ENCODE peak calls at places on chromosome X, in seven cellular contexts. T is HEK293T, A is HCT116, I is HepG2, D is K562, N is H1, E is GM12878. L is an unnamed sample.

GRCh38 chrX:35919536-35920309 is at the start of gene CFAP47:
- DNase-seq in T (peak), A (no peak), I (no peak), D (no peak), N (peak), E (no peak), L (peak)

GRCh38 chrX:39204945-39205344 is 403.7 kb downstream of the MID1IP1 start:
- DNase-seq in T (no peak), A (no peak), I (no peak), D (no peak), N (no peak), E (no peak), L (no peak)

GRCh38 chrX:1592128-1592862 is 891 bp downstream of the AKAP17A start:
- DNase-seq in T (no peak), A (no peak), I (peak), D (peak), N (peak), E (no peak), L (peak)

GRCh38 chrX:9342581-9343051 is 122.2 kb upstream of the TBL1X start:
- DNase-seq in T (peak), A (peak), I (peak), D (peak), N (peak), E (no peak), L (peak)

GRCh38 chrX:147476008-147476407 is 435.7 kb upstream of the FMR1 start:
- DNase-seq in T (peak), A (no peak), I (peak), D (peak), N (no peak), E (no peak), L (no peak)

GRCh38 chrX:21770631-21771321 is 12.9 kb upstream of the SMPX start:
- DNase-seq in T (no peak), A (peak), I (peak), D (no peak), N (peak), E (no peak), L (peak)

GRCh38 chrX:13721371-13721770 is 13.0 kb downstream of the TRAPPC2 start:
- DNase-seq in T (no peak), A (no peak), I (no peak), D (no peak), N (no peak), E (no peak), L (no peak)

GRCh38 chrX:57134702-57135101 is 2.5 kb downstream of the SPIN2A start:
- DNase-seq in T (no peak), A (no peak), I (no peak), D (no peak), N (no peak), E (no peak), L (no peak)

GRCh38 chrX:154724999-154725756 is 25.7 kb downstream of the GAB3 start:
- DNase-seq in T (no peak), A (no peak), I (no peak), D (no peak), N (no peak), E (no peak), L (no peak)

DNA sequence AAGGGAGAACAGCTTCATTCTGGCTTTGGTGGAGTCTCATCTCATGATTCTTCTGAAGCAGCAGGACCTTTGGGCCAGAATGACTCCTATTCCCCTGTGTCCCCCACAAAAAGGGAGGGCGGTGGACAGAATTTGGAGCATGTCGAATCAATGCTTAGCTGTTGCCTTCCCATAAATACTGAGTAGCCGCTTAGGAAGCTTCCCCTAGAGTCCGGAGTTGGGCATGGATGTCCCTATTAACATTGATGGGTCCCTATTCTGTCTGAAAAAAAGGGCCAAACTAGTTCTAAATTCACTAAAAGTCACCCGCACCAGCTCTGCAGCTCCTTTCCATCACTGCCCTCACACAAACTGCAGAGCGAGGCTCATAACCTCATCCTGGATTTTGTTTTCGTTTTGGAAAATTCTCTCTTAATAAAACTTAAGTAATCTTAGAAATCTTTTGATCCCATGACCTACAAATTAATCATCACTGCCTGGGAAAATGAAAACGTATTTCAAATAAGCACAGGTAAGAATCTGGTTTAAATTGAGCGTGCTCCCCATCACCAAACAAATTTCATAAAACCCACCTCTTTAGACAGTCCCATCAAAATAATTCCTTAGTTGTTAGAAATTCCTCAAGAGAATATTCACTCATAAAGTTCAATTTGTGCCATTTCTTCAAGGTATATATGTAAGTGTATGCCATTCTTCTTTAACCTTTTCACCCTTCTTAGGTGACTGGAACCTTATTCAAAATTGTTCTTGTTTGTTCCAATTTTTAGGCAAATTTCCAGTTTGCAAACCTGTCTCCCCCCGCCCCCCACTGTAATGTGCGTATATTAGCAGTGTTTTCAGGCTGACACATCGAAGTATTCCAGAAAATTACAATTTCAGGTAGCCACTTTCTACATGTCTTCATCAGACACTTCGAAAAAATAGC is 53.3 kb upstream of the NKAP start:
- DNase-seq in T (no peak), A (no peak), I (no peak), D (no peak), N (no peak), E (no peak), L (no peak)
- TF ChIP-seq SP1 in T (no peak), A (no peak), I (no peak), D (no peak), N (no peak), E (no peak), L (no peak)

GRCh38 chrX:18992829-18993228 is 8.9 kb upstream of the PHKA2 start:
- DNase-seq in T (no peak), A (no peak), I (no peak), D (no peak), N (no peak), E (no peak), L (no peak)
- TF ChIP-seq SP1 in T (no peak), A (no peak), I (no peak), D (no peak), N (no peak), E (no peak), L (no peak)

GRCh38 chrX:45508459-45508858 is 307.8 kb upstream of the DIPK2B start:
- DNase-seq in T (no peak), A (no peak), I (no peak), D (no peak), N (no peak), E (no peak), L (no peak)
- TF ChIP-seq SP1 in T (no peak), A (no peak), I (no peak), D (no peak), N (no peak), E (no peak), L (no peak)

GRCh38 chrX:140701480-140701879 is 8.1 kb upstream of the LINC00632 start:
- DNase-seq in T (peak), A (no peak), I (no peak), D (no peak), N (no peak), E (no peak), L (no peak)

GRCh38 chrX:140697618-140698017 is 11.9 kb upstream of the LINC00632 start:
- DNase-seq in T (no peak), A (no peak), I (no peak), D (no peak), N (no peak), E (no peak), L (no peak)
- TF ChIP-seq SP1 in T (no peak), A (no peak), I (no peak), D (no peak), N (no peak), E (no peak), L (no peak)

GRCh38 chrX:110182362-110182761 is 135.5 kb downstream of the AMMECR1 start:
- DNase-seq in T (no peak), A (no peak), I (no peak), D (no peak), N (no peak), E (no peak), L (no peak)

GRCh38 chrX:110180928-110181310 is 137.0 kb downstream of the AMMECR1 start:
- DNase-seq in T (no peak), A (peak), I (no peak), D (no peak), N (no peak), E (no peak), L (no peak)

GRCh38 chrX:110181459-110182137 is 136.3 kb downstream of the AMMECR1 start:
- DNase-seq in T (no peak), A (no peak), I (no peak), D (no peak), N (no peak), E (no peak), L (no peak)

GRCh38 chrX:110178179-110178865 is 139.6 kb downstream of the AMMECR1 start:
- DNase-seq in T (no peak), A (no peak), I (no peak), D (peak), N (no peak), E (no peak), L (no peak)

DNA sequence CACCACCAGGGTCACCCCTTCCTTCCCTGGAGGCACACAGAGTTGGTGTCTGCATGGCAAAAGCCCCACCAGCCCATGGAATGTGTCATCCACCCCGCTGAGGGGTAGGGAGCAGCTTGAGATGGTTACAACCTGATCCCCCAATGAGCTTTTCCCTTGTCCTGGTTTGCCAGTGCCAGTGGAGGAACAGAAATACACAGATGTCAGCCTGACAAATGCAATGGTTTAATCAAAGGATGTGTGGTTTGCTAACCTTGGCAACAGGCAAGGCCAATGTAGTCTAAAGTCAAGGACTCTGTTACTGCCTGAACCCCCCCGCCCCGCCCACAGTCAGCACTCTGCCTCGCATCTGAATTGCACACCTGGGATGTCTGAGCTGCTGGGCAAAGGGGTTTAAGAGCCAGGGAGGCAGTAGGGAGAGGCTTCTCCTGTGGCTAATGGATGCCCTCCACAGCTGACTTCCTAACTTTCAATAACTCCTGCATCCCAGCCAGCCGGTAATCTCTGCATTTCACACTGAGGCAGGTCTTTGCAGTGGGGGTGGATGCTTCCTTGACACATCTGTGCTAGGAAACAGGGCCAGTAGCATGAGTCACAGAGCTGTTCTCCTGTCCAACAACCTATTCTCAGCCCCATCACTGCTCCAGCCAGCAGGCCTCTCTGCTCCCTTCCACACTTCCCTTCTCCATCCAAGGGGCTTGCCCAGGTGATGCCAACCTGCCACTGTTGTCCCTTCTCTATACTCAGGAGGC is 137.5 kb downstream of the AMMECR1 start:
- DNase-seq in T (no peak), A (peak), I (no peak), D (no peak), N (no peak), E (no peak), L (no peak)
- TF ChIP-seq SP1 in T (no peak), A (peak), I (no peak), D (no peak), N (no peak), E (no peak), L (no peak)

DNA sequence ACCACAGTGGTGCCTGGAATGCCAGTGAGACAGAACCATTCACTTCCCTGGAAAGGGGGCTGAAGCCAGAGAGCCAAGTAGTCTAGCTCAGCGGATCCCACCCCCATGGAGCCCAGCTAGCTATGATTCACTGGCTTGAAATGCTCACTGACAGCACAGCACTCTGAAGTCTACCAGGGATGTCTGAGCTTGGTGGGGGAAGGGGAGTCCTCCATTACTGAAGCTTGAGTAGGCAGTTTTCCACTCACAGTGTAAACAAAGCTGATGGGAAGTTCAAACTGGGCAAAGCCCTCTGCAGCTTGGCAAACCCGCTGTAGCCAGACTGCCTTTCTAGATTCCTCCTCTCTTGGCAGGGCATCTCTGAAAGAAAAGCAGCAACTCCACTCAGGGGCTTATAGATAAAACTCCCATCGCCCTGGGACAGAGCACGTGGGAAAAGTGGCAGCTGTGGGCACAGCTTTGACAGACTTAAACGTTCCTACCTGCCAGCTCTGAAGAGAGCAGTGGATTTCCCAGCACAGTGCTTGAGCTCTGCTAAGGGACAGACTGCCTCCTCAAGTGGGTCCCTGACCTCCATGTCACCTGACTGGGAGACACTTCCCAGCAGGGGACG is 32.0 kb downstream of the NAP1L2 start:
- DNase-seq in T (no peak), A (no peak), I (no peak), D (no peak), N (no peak), E (no peak), L (no peak)
- TF ChIP-seq SP1 in T (no peak), A (no peak), I (no peak), D (no peak), N (no peak), E (no peak), L (no peak)